ENCODE peak calls at places on chromosomes 2 and 18, in five cellular contexts. P, L, X, W and Y are unnamed samples.
A peak's percentile ranks its signal among the peaks of the same experiment; 100 is the strongest.

GRCh38 chr2:190267302-190267701 is 52.3 kb downstream of the HIBCH start:
- DNase-seq in P (peak; percentile 91), L (peak; percentile 92), X (no peak), W (peak; percentile 54), Y (peak; percentile 45)

GRCh38 chr2:144924827-144925226 is 404.9 kb upstream of the ZEB2 start:
- DNase-seq in P (no peak), L (no peak), X (no peak), W (no peak), Y (no peak)

GRCh38 chr18:49845629-49846252 is 32.4 kb upstream of the ACAA2 start:
- DNase-seq in P (no peak), L (no peak), X (no peak), W (no peak), Y (peak; percentile 9)

GRCh38 chr2:223563462-223563861 is 38.7 kb downstream of the SCG2 start:
- DNase-seq in P (peak; percentile 95), L (peak; percentile 89), X (no peak), W (peak; percentile 50), Y (peak; percentile 48)

GRCh38 chr18:44079602-44080001 is 601.1 kb upstream of the SETBP1 start:
- DNase-seq in P (peak; percentile 27), L (peak; percentile 70), X (no peak), W (peak; percentile 53), Y (peak; percentile 22)

GRCh38 chr2:224147174-224147573 is 108.1 kb upstream of the SERPINE2 start:
- DNase-seq in P (peak; percentile 85), L (peak; percentile 30), X (no peak), W (no peak), Y (no peak)

GRCh38 chr2:229445501-229446294 is 174.6 kb upstream of the PID1 start:
- DNase-seq in P (peak; percentile 36), L (peak; percentile 16), X (no peak), W (peak; percentile 68), Y (peak; percentile 63)

GRCh38 chr2:27920148-27920885 is 29.8 kb downstream of the BABAM2 start:
- DNase-seq in P (peak; percentile 54), L (peak; percentile 49), X (no peak), W (peak; percentile 57), Y (no peak)

GRCh38 chr2:237235383-237236095 is 149.8 kb downstream of the COPS8 start:
- DNase-seq in P (peak; percentile 82), L (peak; percentile 93), X (no peak), W (peak; percentile 87), Y (peak; percentile 82)

GRCh38 chr2:28991021-28991420 is 9.9 kb downstream of the TOGARAM2 start:
- DNase-seq in P (no peak), L (peak; percentile 78), X (no peak), W (peak; percentile 67), Y (peak; percentile 63)

GRCh38 chr2:63078852-63079606 is 28.4 kb downstream of the OTX1 start:
- DNase-seq in P (peak; percentile 25), L (no peak), X (peak; percentile 66), W (no peak), Y (no peak)

GRCh38 chr2:68251855-68252406 is 401 bp downstream of the PPP3R1 start:
- DNase-seq in P (peak; percentile 38), L (no peak), X (peak; percentile 59), W (no peak), Y (no peak)

GRCh38 chr2:23246992-23247683 is 137.8 kb upstream of the KLHL29 start:
- DNase-seq in P (no peak), L (no peak), X (no peak), W (no peak), Y (no peak)

GRCh38 chr18:55515946-55516710 is 71.9 kb downstream of the TCF4 start:
- DNase-seq in P (peak; percentile 87), L (peak; percentile 84), X (no peak), W (no peak), Y (peak; percentile 29)

GRCh38 chr2:217740796-217741195 is 262.0 kb downstream of the TNS1 start:
- DNase-seq in P (no peak), L (no peak), X (no peak), W (peak; percentile 21), Y (peak; percentile 68)

GRCh38 chr2:216683846-216684245 is 11.5 kb downstream of the IGFBP5 start:
- DNase-seq in P (peak; percentile 55), L (peak; percentile 94), X (no peak), W (peak; percentile 98), Y (peak; percentile 98)

GRCh38 chr2:88481937-88482336 is 29.4 kb upstream of the FOXI3 start:
- DNase-seq in P (peak; percentile 49), L (peak; percentile 37), X (peak; percentile 79), W (no peak), Y (no peak)

GRCh38 chr2:8684421-8684884 is 2.6 kb downstream of the ID2 start:
- DNase-seq in P (peak; percentile 37), L (peak; percentile 47), X (peak; percentile 62), W (no peak), Y (peak; percentile 30)

GRCh38 chr2:174012347-174013309 is 47.5 kb upstream of the SP3 start:
- DNase-seq in P (peak; percentile 55), L (no peak), X (no peak), W (peak; percentile 82), Y (peak; percentile 55)

GRCh38 chr2:205775091-205775876 is 93.0 kb downstream of the NRP2 start:
- DNase-seq in P (no peak), L (peak; percentile 70), X (peak; percentile 38), W (no peak), Y (peak; percentile 46)

GRCh38 chr2:36918307-36918706 is 48.0 kb downstream of the STRN start:
- DNase-seq in P (peak; percentile 19), L (peak; percentile 10), X (no peak), W (no peak), Y (no peak)

GRCh38 chr2:168241208-168241607 is 6.2 kb downstream of the STK39 start:
- DNase-seq in P (no peak), L (no peak), X (no peak), W (no peak), Y (no peak)

GRCh38 chr2:164523026-164523425 is 98.3 kb downstream of the GRB14 start:
- DNase-seq in P (peak; percentile 13), L (no peak), X (no peak), W (peak; percentile 53), Y (peak; percentile 72)

GRCh38 chr2:152075427-152076050 is 23.3 kb downstream of the CACNB4 start:
- DNase-seq in P (no peak), L (no peak), X (no peak), W (no peak), Y (no peak)